ENCODE peak calls at places on chromosome X, in eight cellular contexts. P is fibroblast of lung, V is pancreas, T is retinal pigment epithelial cell, J is astrocyte of the spinal cord, U is GM12864, E is fibroblast of mammary gland, Z is endothelial cell of umbilical vein. Q is an unnamed sample.

GRCh38 chrX:16765618-16766017 is 20.6 kb upstream of the TXLNG start:
- DNase-seq in E (no peak), U (no peak), J (no peak), P (no peak), V (no peak), Z (no peak), T (no peak), Q (no peak)

GRCh38 chrX:32185160-32185559 is 1026.2 kb downstream of the DMD start:
- DNase-seq in Z (no peak), T (no peak), U (no peak), E (no peak), V (no peak), J (no peak), P (no peak), Q (no peak)

GRCh38 chrX:49184294-49185061 is 1.7 kb downstream of the PRICKLE3 start:
- DNase-seq in P (peak; percentile 89), E (peak; percentile 86), V (peak; percentile 92), Z (peak; percentile 87), J (peak; percentile 85), U (no peak), T (peak; percentile 61), Q (peak; percentile 90)

GRCh38 chrX:70497026-70497425 is 52.4 kb downstream of the DLG3 start:
- DNase-seq in T (no peak), Z (no peak), U (no peak), J (no peak), V (no peak), P (no peak), E (no peak), Q (no peak)

GRCh38 chrX:19040373-19040772 is 56.5 kb upstream of the PHKA2 start:
- DNase-seq in V (no peak), Z (peak; percentile 1), E (peak; percentile 4), P (peak; percentile 14), U (no peak), T (no peak), J (peak; percentile 2), Q (no peak)

GRCh38 chrX:39814391-39814790 is 283.4 kb downstream of the BCOR start:
- DNase-seq in T (no peak), V (no peak), E (peak; percentile 51), Z (peak; percentile 20), P (peak; percentile 45), U (no peak), J (no peak), Q (no peak)

GRCh38 chrX:39012561-39013209 is 211.4 kb downstream of the MID1IP1 start:
- DNase-seq in J (no peak), V (no peak), U (no peak), E (peak; percentile 5), T (peak; percentile 10), Z (no peak), P (peak; percentile 14), Q (peak; percentile 1)

GRCh38 chrX:43949669-43950068 is 23.5 kb downstream of the NDP start:
- DNase-seq in P (no peak), E (no peak), V (peak; percentile 25), U (no peak), J (no peak), Z (peak; percentile 5), T (no peak), Q (no peak)

GRCh38 chrX:120251471-120252011 is 929 bp downstream of the ZBTB33 start:
- DNase-seq in V (peak; percentile 33), P (peak; percentile 18), Z (peak; percentile 34), E (peak; percentile 14), U (no peak), T (no peak), J (peak; percentile 12), Q (peak; percentile 23)

GRCh38 chrX:53080628-53081580 is 1.3 kb upstream of the TSPYL2 start:
- DNase-seq in T (no peak), Z (peak; percentile 12), V (no peak), E (peak; percentile 34), J (no peak), P (peak; percentile 29), U (no peak), Q (no peak)

GRCh38 chrX:55710701-55711100 is 6.8 kb upstream of the RRAGB start:
- DNase-seq in E (peak; percentile 28), U (no peak), V (peak; percentile 10), Z (peak; percentile 86), J (peak; percentile 15), P (peak; percentile 17), T (peak; percentile 27), Q (peak; percentile 30)

GRCh38 chrX:148601034-148601433 is 100.6 kb downstream of the AFF2 start:
- DNase-seq in Z (no peak), V (no peak), E (peak; percentile 6), P (peak; percentile 34), J (peak; percentile 25), U (no peak), T (peak; percentile 29), Q (peak; percentile 27)

GRCh38 chrX:69321006-69321655 is 155.9 kb upstream of the PJA1 start:
- DNase-seq in E (no peak), T (no peak), V (no peak), J (no peak), Z (no peak), U (no peak), P (no peak), Q (no peak)

GRCh38 chrX:110806145-110806544 is 10.5 kb upstream of the CHRDL1 start:
- DNase-seq in T (no peak), V (no peak), Z (no peak), U (no peak), J (peak; percentile 71), E (peak; percentile 53), P (peak; percentile 0), Q (no peak)

GRCh38 chrX:129732857-129733256 is 5.9 kb upstream of the XPNPEP2 start:
- DNase-seq in T (no peak), E (no peak), P (no peak), U (no peak), V (no peak), J (no peak), Z (no peak), Q (no peak)

GRCh38 chrX:128464091-128464490 is 411.9 kb upstream of the ACTRT1 start:
- DNase-seq in V (no peak), T (no peak), J (peak; percentile 48), U (no peak), P (no peak), E (no peak), Z (no peak), Q (no peak)

GRCh38 chrX:79095441-79096338 is 48.8 kb upstream of the GPR174 start:
- DNase-seq in U (no peak), T (no peak), J (no peak), Z (peak; percentile 11), E (no peak), V (no peak), P (no peak), Q (no peak)

GRCh38 chrX:30679369-30679768 is 26.1 kb downstream of the GK start:
- DNase-seq in E (no peak), U (no peak), V (no peak), T (no peak), J (no peak), Z (no peak), P (no peak), Q (no peak)

GRCh38 chrX:154063234-154063633 is 34.3 kb downstream of the MECP2 start:
- DNase-seq in V (no peak), P (no peak), T (no peak), Z (no peak), J (no peak), U (no peak), E (no peak), Q (no peak)

GRCh38 chrX:128897611-128898010 is 625.7 kb downstream of the SMARCA1 start:
- DNase-seq in P (no peak), Z (no peak), U (no peak), T (no peak), J (peak; percentile 57), V (no peak), E (no peak), Q (peak; percentile 0)

GRCh38 chrX:31021537-31021936 is 50.3 kb downstream of the FTHL17 start:
- DNase-seq in U (no peak), E (no peak), J (no peak), Z (no peak), P (peak; percentile 0), V (no peak), T (no peak), Q (peak; percentile 2)

GRCh38 chrX:103687073-103687695 is 685 bp upstream of the MORF4L2 start:
- DNase-seq in V (peak; percentile 83), U (peak; percentile 45), E (no peak), J (no peak), P (no peak), Z (no peak), T (peak; percentile 31), Q (peak; percentile 89)
- TF ChIP-seq CTCF in V (no peak), U (peak; percentile 41), E (peak; percentile 27), J (peak; percentile 28), P (peak; percentile 34), Z (peak; percentile 54), T (peak; percentile 33), Q (peak; percentile 42)

GRCh38 chrX:45187731-45188130 is 12.9 kb downstream of the DIPK2B start:
- DNase-seq in J (no peak), E (no peak), U (no peak), T (no peak), P (peak; percentile 1), V (no peak), Z (peak; percentile 51), Q (peak; percentile 2)
- H3K4me3 ChIP-seq in J (peak overlapping the region; percentile 39), E (peak overlapping the region; percentile 52), U (no peak overlapping the region), T (no peak overlapping the region), P (peak overlapping the region; percentile 85), V (no peak overlapping the region), Z (no peak overlapping the region), Q (peak overlapping the region; percentile 62)

GRCh38 chrX:139559383-139560042 is 29.0 kb downstream of the F9 start:
- DNase-seq in V (peak; percentile 47), T (peak; percentile 22), E (peak; percentile 72), Z (peak; percentile 26), U (peak; percentile 37), J (peak; percentile 65), P (peak; percentile 62), Q (peak; percentile 35)
- TF ChIP-seq CTCF in V (peak; percentile 41), T (peak; percentile 63), E (peak; percentile 59), Z (peak; percentile 29), U (peak; percentile 53), J (peak; percentile 48), P (peak; percentile 43), Q (peak; percentile 29)

GRCh38 chrX:25003066-25003849 is 12.5 kb downstream of the ARX start:
- DNase-seq in P (no peak), E (no peak), U (no peak), J (no peak), Z (no peak), T (no peak), V (peak; percentile 43), Q (no peak)

GRCh38 chrX:25004485-25005032 is 11.2 kb downstream of the ARX start:
- DNase-seq in P (no peak), T (no peak), Z (no peak), E (no peak), J (no peak), U (no peak), V (no peak), Q (no peak)

GRCh38 chrX:25001808-25002657 is 13.7 kb downstream of the ARX start:
- DNase-seq in P (no peak), V (no peak), T (no peak), Z (no peak), U (no peak), J (no peak), E (no peak), Q (no peak)

GRCh38 chrX:25004040-25004439 is 11.7 kb downstream of the ARX start:
- DNase-seq in V (no peak), P (no peak), T (no peak), E (no peak), Z (no peak), J (no peak), U (no peak), Q (no peak)

DNA sequence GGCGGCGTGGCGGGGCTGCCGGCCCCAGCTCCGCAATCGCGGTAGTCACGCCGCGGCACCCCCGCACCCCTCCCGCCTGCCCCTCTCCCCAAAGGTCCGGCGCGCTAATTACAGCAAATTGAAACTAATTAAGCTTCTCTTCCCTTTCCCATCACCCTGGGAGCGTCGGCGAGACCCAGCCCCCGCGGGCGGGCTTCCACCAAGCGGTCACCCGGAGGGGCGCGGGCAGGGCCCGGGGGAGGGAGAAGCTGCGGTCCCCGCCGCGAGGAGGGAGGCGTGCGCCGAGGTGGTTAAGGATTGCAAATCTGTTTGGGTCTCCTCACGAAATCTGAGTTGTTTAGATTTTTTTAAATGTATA is 13.1 kb downstream of the ARX start:
- DNase-seq in T (no peak), U (no peak), E (no peak), V (no peak), J (no peak), Z (no peak), P (no peak), Q (no peak)
- H3K4me3 ChIP-seq in T (no peak overlapping the region), U (no peak overlapping the region), E (no peak overlapping the region), V (no peak overlapping the region), J (peak overlapping the region; percentile 12), Z (no peak overlapping the region), P (peak overlapping the region; percentile 8), Q (peak overlapping the region; percentile 31)